ENCODE peak calls at places on chromosomes 1 and 21, in five cellular contexts. Q is transverse colon, A is body of pancreas, V is A549, C is heart left ventricle. S is an unnamed sample.

GRCh38 chr1:118204648-118205047 is 19.6 kb upstream of the SPAG17 start:
- DNase-seq in V (no peak), C (no peak), A (no peak), Q (no peak), S (no peak)

GRCh38 chr1:62391369-62391971 is 45.4 kb upstream of the USP1 start:
- DNase-seq in C (no peak), Q (peak), A (peak), V (no peak), S (no peak)

GRCh38 chr1:53430779-53431178 is 28.4 kb upstream of the DMRTB1 start:
- DNase-seq in Q (no peak), C (no peak), A (no peak), V (no peak), S (no peak)

GRCh38 chr1:59151860-59152259 is 145.0 kb upstream of the FGGY start:
- DNase-seq in Q (no peak), A (no peak), V (no peak), C (no peak), S (no peak)

GRCh38 chr1:212938846-212939245 is 11.5 kb upstream of the VASH2 start:
- DNase-seq in C (no peak), Q (no peak), V (no peak), A (no peak), S (no peak)

GRCh38 chr1:67162954-67163353 is 3.3 kb upstream of the IL23R start:
- DNase-seq in C (no peak), V (peak), Q (no peak), A (no peak), S (no peak)

GRCh38 chr1:212641956-212642355 is 33.4 kb downstream of the ATF3 start:
- DNase-seq in C (no peak), Q (no peak), A (no peak), V (no peak), S (no peak)

GRCh38 chr1:50084389-50084788 is 24.3 kb upstream of the ELAVL4 start:
- DNase-seq in Q (no peak), C (no peak), A (no peak), V (no peak), S (no peak)

GRCh38 chr1:87951852-87952251 is 623.2 kb downstream of the LMO4 start:
- DNase-seq in C (peak), Q (no peak), A (no peak), V (no peak), S (no peak)

GRCh38 chr1:150695561-150695960 is 1.4 kb downstream of the GOLPH3L start:
- DNase-seq in A (no peak), Q (no peak), V (no peak), C (no peak), S (no peak)

GRCh38 chr1:2251786-2252185 is 23.7 kb downstream of the SKI start:
- DNase-seq in V (no peak), A (peak), Q (no peak), C (peak), S (no peak)

GRCh38 chr1:65904681-65905083 is 112.0 kb downstream of the PDE4B start:
- DNase-seq in Q (no peak), C (no peak), V (no peak), A (no peak), S (no peak)

GRCh38 chr21:20030390-20030789 is 967.8 kb upstream of the NCAM2 start:
- DNase-seq in V (no peak), A (no peak), Q (no peak), C (peak), S (no peak)

GRCh38 chr1:1510912-1511532 is 940 bp upstream of the ATAD3A start:
- DNase-seq in V (peak), A (no peak), Q (no peak), C (no peak), S (no peak)

GRCh38 chr1:44294588-44295007 is 60.5 kb downstream of the ERI3 start:
- DNase-seq in Q (peak), V (peak), A (no peak), C (no peak), S (peak)

GRCh38 chr1:230163205-230163604 is 96.2 kb downstream of the GALNT2 start:
- DNase-seq in Q (no peak), A (no peak), V (no peak), C (no peak), S (peak)

GRCh38 chr1:220151454-220151853 is 57.5 kb downstream of the IARS2 start:
- DNase-seq in V (no peak), C (no peak), Q (no peak), A (no peak), S (no peak)

GRCh38 chr1:160552425-160552824 is 26.9 kb downstream of the CD84 start:
- DNase-seq in V (no peak), A (no peak), Q (no peak), C (no peak), S (no peak)

GRCh38 chr1:231059566-231060193 is 19.6 kb upstream of the FAM89A start:
- DNase-seq in C (no peak), A (no peak), V (no peak), Q (no peak), S (no peak)

GRCh38 chr1:31587720-31588423 is 11.6 kb downstream of the TINAGL1 start:
- DNase-seq in C (peak), V (peak), Q (peak), A (peak), S (no peak)

DNA sequence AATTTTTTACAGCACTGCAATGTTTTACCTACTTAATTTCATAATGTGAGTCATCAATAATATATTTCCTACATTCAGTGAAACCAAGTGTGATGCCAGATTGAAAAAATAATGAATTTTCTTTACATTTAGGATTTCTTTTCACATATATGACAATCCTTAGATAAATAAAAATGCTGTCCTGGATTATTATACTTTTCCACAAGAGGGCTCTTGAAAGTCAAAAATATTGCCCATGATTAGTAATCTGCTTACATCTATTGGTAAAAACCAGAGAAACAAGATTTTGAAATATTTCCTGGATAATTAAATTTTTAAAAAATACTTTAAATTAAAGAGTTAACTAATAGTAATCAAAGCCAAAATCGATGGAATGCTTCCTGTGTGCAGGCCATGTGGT is 86.8 kb upstream of the PLPPR4 start:
- DNase-seq in V (no peak), Q (no peak), C (no peak), A (no peak), S (no peak)
- TF ChIP-seq CTCF in V (no peak), Q (no peak), C (no peak), A (no peak), S (no peak)

GRCh38 chr1:209769171-209769904 is 13.5 kb downstream of the TRAF3IP3 start:
- DNase-seq in V (no peak), A (no peak), C (peak), Q (peak), S (peak)

GRCh38 chr1:209772116-209772515 is 12.2 kb downstream of the C1orf74 start:
- DNase-seq in Q (no peak), C (no peak), V (no peak), A (no peak), S (no peak)

GRCh38 chr1:209770636-209771415 is 13.5 kb downstream of the C1orf74 start:
- DNase-seq in A (no peak), C (no peak), V (no peak), Q (no peak), S (no peak)

GRCh38 chr1:209768354-209768774 is 12.5 kb downstream of the TRAF3IP3 start:
- DNase-seq in C (no peak), Q (peak), A (no peak), V (no peak), S (no peak)

DNA sequence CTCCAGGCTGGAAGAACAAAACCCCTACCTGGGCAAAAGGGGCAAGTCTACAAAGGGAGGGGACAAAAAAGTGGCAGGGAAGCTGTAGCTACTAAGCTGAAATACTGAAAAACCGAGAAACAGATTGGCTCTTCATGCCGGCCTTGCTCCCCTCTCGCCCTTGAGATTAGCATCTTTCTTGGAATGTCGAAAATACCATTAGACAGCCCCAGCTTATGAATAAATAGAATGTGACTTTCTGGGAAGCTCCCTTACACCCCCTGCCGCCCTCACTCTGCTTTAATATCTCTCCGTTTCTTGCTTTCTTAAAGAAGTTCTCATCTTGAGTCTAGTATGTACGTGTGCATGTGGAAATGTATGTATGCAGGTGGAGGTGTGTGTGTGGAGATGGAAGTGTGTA is 14.1 kb downstream of the TRAF3IP3 start:
- DNase-seq in A (no peak), C (no peak), V (no peak), Q (no peak), S (no peak)
- H3K4me3 ChIP-seq in A (no peak), C (peak), V (no peak), Q (peak), S (no peak)

DNA sequence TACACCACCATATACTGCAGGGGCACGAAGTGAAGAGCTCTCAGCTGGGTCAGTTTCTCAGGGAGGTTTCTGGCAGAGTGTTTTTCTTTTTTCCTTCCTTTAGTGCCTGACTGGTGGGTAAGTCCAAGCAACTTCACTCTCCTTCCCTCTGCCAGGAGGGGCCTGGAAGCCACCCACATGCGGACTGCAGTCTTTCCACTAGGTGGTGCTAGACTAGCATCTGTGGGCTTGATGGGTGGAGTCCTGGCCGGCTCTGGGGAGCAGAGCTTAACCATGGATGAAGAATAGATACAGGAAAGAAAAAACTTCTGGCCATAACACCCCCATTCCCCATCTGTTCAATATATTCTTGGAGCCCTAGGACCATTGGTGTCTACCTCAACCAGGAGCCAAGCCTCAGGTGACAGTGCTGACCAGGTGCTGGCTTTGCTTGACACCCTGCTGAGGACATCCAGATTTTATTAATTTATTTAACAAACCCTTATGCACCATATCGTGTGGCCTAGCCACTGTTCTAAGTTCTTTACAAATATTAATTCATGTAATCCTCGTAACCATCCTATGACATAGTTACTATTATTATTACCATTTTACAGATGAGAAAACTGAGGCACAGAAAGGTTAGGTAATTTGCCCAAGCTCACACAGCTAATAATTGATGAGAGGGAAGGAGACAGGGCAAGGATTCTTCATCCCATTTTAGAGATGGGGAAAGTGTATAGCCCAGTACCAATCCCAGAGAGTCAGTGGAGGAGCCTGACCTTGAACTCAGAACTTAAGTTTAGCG is 126.7 kb upstream of the CSF3R start:
- DNase-seq in A (peak), V (peak), C (no peak), Q (peak), S (no peak)
- TF ChIP-seq CTCF in A (peak), V (peak), C (peak), Q (peak), S (peak)

GRCh38 chr1:25989440-25989839 is 8.4 kb downstream of the PAFAH2 start:
- DNase-seq in A (no peak), C (no peak), V (no peak), Q (no peak), S (no peak)

GRCh38 chr1:25992689-25993146 is 5.1 kb downstream of the PAFAH2 start:
- DNase-seq in C (no peak), Q (no peak), V (no peak), A (no peak), S (no peak)

GRCh38 chr1:25991937-25992688 is 5.8 kb downstream of the PAFAH2 start:
- DNase-seq in C (no peak), V (no peak), A (no peak), Q (no peak), S (no peak)

GRCh38 chr1:25990702-25991395 is 7.0 kb downstream of the PAFAH2 start:
- DNase-seq in C (no peak), V (no peak), Q (no peak), A (no peak), S (no peak)

DNA sequence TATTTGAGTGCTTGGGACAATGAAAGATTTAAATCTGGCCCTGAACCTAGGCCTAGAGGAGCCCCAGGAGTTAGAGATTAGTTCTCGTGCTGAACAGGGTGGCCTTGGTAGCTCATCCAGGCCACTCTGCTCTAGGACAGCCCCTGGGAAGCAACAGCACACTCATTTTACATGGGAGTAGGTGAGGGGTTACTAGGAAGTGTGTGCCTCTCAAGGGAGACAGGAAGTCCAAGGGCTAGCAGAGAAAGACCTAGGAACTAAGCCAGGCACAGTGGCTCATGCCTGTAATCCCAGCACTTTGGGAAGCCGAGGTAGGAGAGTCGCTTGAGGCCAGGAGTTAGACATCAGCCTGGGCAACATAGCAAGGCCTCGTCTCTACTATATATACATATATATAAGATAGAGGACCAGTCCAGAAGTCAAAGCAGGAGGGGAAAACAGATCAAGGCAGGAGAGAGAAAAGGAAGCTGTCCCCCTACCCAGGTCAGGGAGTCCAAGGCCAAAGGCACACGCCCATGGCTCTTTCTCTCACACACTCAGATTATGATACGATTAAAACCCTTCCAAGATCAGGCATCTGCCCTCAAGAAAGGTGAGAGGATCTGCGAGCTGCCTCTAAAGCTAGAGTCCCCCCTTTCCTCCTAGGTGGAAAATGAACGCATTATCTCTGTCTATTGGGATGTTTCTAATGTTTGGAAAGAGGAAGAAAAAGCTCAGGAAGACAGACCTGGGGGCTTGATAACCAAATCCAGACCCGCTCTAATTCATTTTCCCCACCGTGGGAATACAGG is 7.8 kb downstream of the PAFAH2 start:
- DNase-seq in V (no peak), Q (no peak), C (no peak), A (no peak), S (no peak)
- H3K4me3 ChIP-seq in V (no peak), Q (peak), C (no peak), A (no peak), S (no peak)

DNA sequence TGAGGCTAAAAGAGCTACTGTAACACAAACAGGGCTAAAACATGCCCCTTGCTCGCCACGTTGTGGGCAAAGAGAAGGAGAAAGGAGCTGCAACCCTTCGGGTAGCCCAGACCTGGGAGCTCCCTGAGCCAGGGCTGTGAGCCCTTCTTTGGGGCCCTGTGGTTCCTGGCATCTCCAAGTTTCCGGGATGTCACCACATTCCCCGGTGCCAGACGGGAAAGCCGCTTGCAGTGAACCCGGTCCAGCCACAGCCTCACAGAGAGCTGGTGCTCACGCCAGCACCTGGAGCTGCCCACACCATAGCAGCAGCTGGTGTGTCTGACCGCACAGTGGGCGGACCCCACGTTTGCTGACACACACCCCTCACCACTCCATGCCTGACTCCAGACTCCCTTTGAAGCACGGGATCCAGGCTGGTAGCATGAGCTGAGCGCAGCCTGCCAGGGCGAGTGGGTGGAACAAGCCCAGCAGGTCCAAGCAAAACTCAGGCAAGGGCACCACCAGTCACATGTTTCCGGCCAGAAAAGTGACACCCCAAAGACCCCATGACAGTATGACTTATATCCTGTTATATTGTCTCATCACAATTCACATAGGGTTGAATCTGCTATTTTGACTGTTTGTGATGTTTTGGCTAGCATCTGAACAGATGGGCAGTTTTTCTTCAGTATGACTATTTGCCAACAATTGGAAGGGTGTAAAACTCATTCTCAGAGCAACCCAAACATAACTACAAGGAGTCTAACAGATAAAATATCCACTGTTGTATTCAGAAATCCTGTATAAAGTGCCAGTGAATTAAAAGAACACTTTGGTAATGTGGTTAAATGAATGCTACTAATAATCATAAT is 285.5 kb downstream of the SMYD3 start:
- DNase-seq in A (no peak), C (no peak), Q (no peak), V (no peak), S (no peak)
- TF ChIP-seq CTCF in A (no peak), C (no peak), Q (no peak), V (no peak), S (no peak)

DNA sequence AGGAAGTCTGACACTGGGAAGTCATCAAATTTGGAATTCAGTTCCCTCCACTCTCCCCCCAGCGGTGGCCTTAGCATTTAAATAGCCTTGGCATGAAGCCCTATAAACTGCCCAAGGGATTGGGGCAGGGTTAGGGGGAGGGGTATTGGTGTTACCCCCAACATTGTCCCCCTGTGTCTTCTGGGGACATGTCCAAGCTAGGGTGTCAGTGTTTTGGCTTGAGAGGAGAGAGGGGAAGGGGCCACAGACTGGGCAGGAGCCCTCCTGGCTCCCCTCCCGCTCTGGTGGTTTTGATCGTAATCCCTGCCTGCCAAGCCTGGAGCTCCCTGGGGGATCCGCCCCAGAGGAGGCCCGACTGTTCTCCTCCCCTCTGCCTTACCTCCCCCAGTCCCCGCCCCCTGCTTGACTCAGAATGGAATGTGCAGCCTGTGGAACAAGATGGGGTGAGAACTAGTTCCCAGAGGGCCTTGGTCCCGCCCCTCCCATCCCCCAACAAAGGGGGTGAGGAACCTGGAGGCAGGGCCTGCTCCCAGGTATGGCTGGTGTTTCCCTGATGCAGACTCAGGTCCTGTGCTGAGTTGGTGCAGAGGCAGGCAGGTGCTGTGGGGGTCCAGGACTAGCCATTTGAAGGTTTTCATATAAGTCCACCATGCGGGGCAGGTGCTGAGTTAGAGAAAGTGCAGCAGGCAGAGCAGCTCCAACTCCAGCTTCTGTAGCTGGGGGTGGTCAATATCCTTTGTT is 7.4 kb downstream of the SOX13 start:
- DNase-seq in V (peak), A (peak), Q (peak), C (peak), S (no peak)
- H3K4me3 ChIP-seq in V (no peak), A (no peak), Q (no peak), C (no peak), S (peak)

GRCh38 chr21:16910435-16911165 is 602.2 kb upstream of the CXADR start:
- DNase-seq in V (no peak), Q (no peak), A (no peak), C (no peak), S (no peak)

GRCh38 chr21:16911166-16911607 is 601.7 kb upstream of the CXADR start:
- DNase-seq in Q (no peak), V (no peak), A (no peak), C (no peak), S (no peak)

GRCh38 chr21:16908087-16908486 is 604.8 kb upstream of the CXADR start:
- DNase-seq in V (peak), C (no peak), A (no peak), Q (no peak), S (no peak)

GRCh38 chr21:16912075-16912474 is 600.8 kb upstream of the CXADR start:
- DNase-seq in A (no peak), V (no peak), C (no peak), Q (no peak), S (no peak)

DNA sequence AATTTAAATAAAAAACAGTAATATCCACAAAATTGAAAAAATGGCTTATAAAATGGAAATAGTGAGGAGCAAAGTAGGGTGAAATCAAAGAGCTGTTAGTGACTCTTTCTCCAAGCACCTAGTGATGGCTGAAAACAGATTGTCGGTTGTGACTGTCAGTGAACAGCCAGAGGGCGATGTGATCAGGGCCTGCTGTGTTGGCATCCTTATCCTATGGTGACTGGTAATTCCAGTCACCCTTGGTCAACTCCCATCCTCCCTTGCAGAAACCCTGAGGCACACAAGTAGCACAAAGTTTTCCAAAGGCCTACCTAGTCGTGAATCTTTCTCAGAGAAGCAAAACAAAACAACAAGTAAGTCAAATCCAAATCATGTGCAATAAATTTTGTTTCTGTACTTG is 599.8 kb upstream of the CXADR start:
- DNase-seq in V (peak), Q (no peak), A (no peak), C (no peak), S (no peak)
- TF ChIP-seq CTCF in V (no peak), Q (no peak), A (no peak), C (no peak), S (no peak)